ENCODE peak calls at places on chromosomes 7 and 10, in eight cellular contexts. One of them, this sample, is unnamed.

GRCh38 chr10:15015451-15015850 is 28.3 kb upstream of the OLAH start:
- DNase-seq in COLO829: no peak
- DNase-seq in endothelial cell: no peak
- DNase-seq in cardiac muscle cell: no peak
- DNase-seq in heart right ventricle: no peak
- DNase-seq in GM23248: peak
- DNase-seq in T-helper 17 cell: no peak
- DNase-seq in NCI-H82: no peak
- DNase-seq in this sample: no peak

GRCh38 chr7:130490888-130491771 is 755 bp upstream of the MEST start:
- DNase-seq in T-helper 17 cell: peak
- DNase-seq in COLO829: no peak
- DNase-seq in cardiac muscle cell: peak
- DNase-seq in heart right ventricle: peak
- DNase-seq in GM23248: peak
- DNase-seq in NCI-H82: no peak
- DNase-seq in endothelial cell: peak
- DNase-seq in this sample: peak

GRCh38 chr7:2687881-2688318 is at the start of gene AMZ1:
- DNase-seq in T-helper 17 cell: no peak
- DNase-seq in COLO829: no peak
- DNase-seq in endothelial cell: no peak
- DNase-seq in NCI-H82: no peak
- DNase-seq in cardiac muscle cell: no peak
- DNase-seq in heart right ventricle: no peak
- DNase-seq in GM23248: peak
- DNase-seq in this sample: no peak

GRCh38 chr7:20738517-20739481 is 47.9 kb downstream of the SP8 start:
- DNase-seq in T-helper 17 cell: no peak
- DNase-seq in cardiac muscle cell: no peak
- DNase-seq in NCI-H82: no peak
- DNase-seq in endothelial cell: no peak
- DNase-seq in COLO829: no peak
- DNase-seq in heart right ventricle: no peak
- DNase-seq in GM23248: no peak
- DNase-seq in this sample: no peak

GRCh38 chr7:36048141-36048901 is 104.7 kb upstream of the EEPD1 start:
- DNase-seq in heart right ventricle: peak
- DNase-seq in cardiac muscle cell: peak
- DNase-seq in GM23248: peak
- DNase-seq in endothelial cell: no peak
- DNase-seq in T-helper 17 cell: no peak
- DNase-seq in COLO829: peak
- DNase-seq in NCI-H82: peak
- DNase-seq in this sample: peak

GRCh38 chr7:144720139-144720538 is 115.7 kb downstream of the TPK1 start:
- DNase-seq in COLO829: peak
- DNase-seq in GM23248: peak
- DNase-seq in heart right ventricle: no peak
- DNase-seq in cardiac muscle cell: peak
- DNase-seq in endothelial cell: no peak
- DNase-seq in NCI-H82: no peak
- DNase-seq in T-helper 17 cell: no peak
- DNase-seq in this sample: peak

GRCh38 chr10:44376504-44377099 is 8.3 kb downstream of the CXCL12 start:
- DNase-seq in GM23248: no peak
- DNase-seq in NCI-H82: no peak
- DNase-seq in T-helper 17 cell: no peak
- DNase-seq in heart right ventricle: no peak
- DNase-seq in endothelial cell: no peak
- DNase-seq in cardiac muscle cell: no peak
- DNase-seq in COLO829: no peak
- DNase-seq in this sample: no peak

GRCh38 chr10:131963811-131964210 is 17.9 kb downstream of the BNIP3 start:
- DNase-seq in heart right ventricle: no peak
- DNase-seq in NCI-H82: no peak
- DNase-seq in endothelial cell: no peak
- DNase-seq in T-helper 17 cell: no peak
- DNase-seq in cardiac muscle cell: no peak
- DNase-seq in GM23248: no peak
- DNase-seq in COLO829: no peak
- DNase-seq in this sample: no peak

GRCh38 chr10:62230344-62231138 is 38.1 kb downstream of the RTKN2 start:
- DNase-seq in endothelial cell: no peak
- DNase-seq in COLO829: no peak
- DNase-seq in GM23248: peak
- DNase-seq in cardiac muscle cell: no peak
- DNase-seq in T-helper 17 cell: no peak
- DNase-seq in heart right ventricle: no peak
- DNase-seq in NCI-H82: no peak
- DNase-seq in this sample: peak

GRCh38 chr10:69512901-69513300 is 60.3 kb downstream of the NEUROG3 start:
- DNase-seq in heart right ventricle: no peak
- DNase-seq in T-helper 17 cell: no peak
- DNase-seq in cardiac muscle cell: peak
- DNase-seq in NCI-H82: no peak
- DNase-seq in endothelial cell: no peak
- DNase-seq in COLO829: no peak
- DNase-seq in GM23248: peak
- DNase-seq in this sample: no peak

GRCh38 chr7:38411404-38411803 is 138.0 kb upstream of the TARP start:
- DNase-seq in COLO829: peak
- DNase-seq in endothelial cell: peak
- DNase-seq in NCI-H82: peak
- DNase-seq in heart right ventricle: no peak
- DNase-seq in cardiac muscle cell: peak
- DNase-seq in GM23248: peak
- DNase-seq in T-helper 17 cell: no peak
- DNase-seq in this sample: peak

GRCh38 chr7:103630318-103630717 is 184.3 kb upstream of the SLC26A5 start:
- DNase-seq in NCI-H82: no peak
- DNase-seq in T-helper 17 cell: no peak
- DNase-seq in cardiac muscle cell: no peak
- DNase-seq in endothelial cell: no peak
- DNase-seq in GM23248: peak
- DNase-seq in COLO829: no peak
- DNase-seq in heart right ventricle: no peak
- DNase-seq in this sample: peak

GRCh38 chr10:91210014-91210413 is 10.4 kb upstream of the PCGF5 start:
- DNase-seq in heart right ventricle: no peak
- DNase-seq in NCI-H82: no peak
- DNase-seq in T-helper 17 cell: no peak
- DNase-seq in COLO829: no peak
- DNase-seq in endothelial cell: no peak
- DNase-seq in GM23248: no peak
- DNase-seq in cardiac muscle cell: no peak
- DNase-seq in this sample: no peak

GRCh38 chr10:131141207-131141606 is 170.3 kb downstream of the TCERG1L start:
- DNase-seq in T-helper 17 cell: no peak
- DNase-seq in cardiac muscle cell: no peak
- DNase-seq in endothelial cell: no peak
- DNase-seq in NCI-H82: no peak
- DNase-seq in heart right ventricle: no peak
- DNase-seq in GM23248: no peak
- DNase-seq in COLO829: no peak
- DNase-seq in this sample: no peak

GRCh38 chr10:88979153-88979562 is 11.4 kb upstream of the FAS start:
- DNase-seq in NCI-H82: no peak
- DNase-seq in heart right ventricle: no peak
- DNase-seq in endothelial cell: no peak
- DNase-seq in T-helper 17 cell: no peak
- DNase-seq in COLO829: peak
- DNase-seq in GM23248: peak
- DNase-seq in cardiac muscle cell: peak
- DNase-seq in this sample: peak

GRCh38 chr7:149637911-149638565 is 135.3 kb downstream of the ZNF467 start:
- DNase-seq in endothelial cell: no peak
- DNase-seq in COLO829: no peak
- DNase-seq in heart right ventricle: no peak
- DNase-seq in cardiac muscle cell: no peak
- DNase-seq in T-helper 17 cell: no peak
- DNase-seq in GM23248: no peak
- DNase-seq in NCI-H82: peak
- DNase-seq in this sample: no peak

GRCh38 chr10:103929396-103929921 is 11.5 kb upstream of the STN1 start:
- DNase-seq in heart right ventricle: no peak
- DNase-seq in COLO829: no peak
- DNase-seq in cardiac muscle cell: peak
- DNase-seq in NCI-H82: peak
- DNase-seq in T-helper 17 cell: no peak
- DNase-seq in GM23248: no peak
- DNase-seq in endothelial cell: no peak
- DNase-seq in this sample: peak

GRCh38 chr10:5575482-5576153 is 50.9 kb downstream of the CALML3 start:
- DNase-seq in endothelial cell: no peak
- DNase-seq in cardiac muscle cell: peak
- DNase-seq in heart right ventricle: no peak
- DNase-seq in T-helper 17 cell: no peak
- DNase-seq in COLO829: no peak
- DNase-seq in NCI-H82: no peak
- DNase-seq in GM23248: peak
- DNase-seq in this sample: peak

GRCh38 chr10:58868736-58869435 is 307.6 kb upstream of the PHYHIPL start:
- DNase-seq in GM23248: peak
- DNase-seq in cardiac muscle cell: no peak
- DNase-seq in COLO829: no peak
- DNase-seq in T-helper 17 cell: no peak
- DNase-seq in heart right ventricle: no peak
- DNase-seq in endothelial cell: no peak
- DNase-seq in NCI-H82: no peak
- DNase-seq in this sample: peak

This sample was measured in iris pigment epithelial cell.